ENCODE peak calls at places on chromosomes 5 and 9, in seven cellular contexts. O is breast epithelium, S is mucosa of descending colon, N is body of pancreas, K is mesendoderm, H is OCI-LY7, F is fibroblast of lung. U is an unnamed sample. For H3K4me1, the result is how much of the 10 kb centered on the place peaks cover.

GRCh38 chr5:150289551-150290390 is at the start of gene CAMK2A:
- DNase-seq in H (no peak), S (no peak), K (peak), F (no peak), O (no peak), N (no peak), U (no peak)

GRCh38 chr9:127333326-127334064 is 63.5 kb upstream of the SLC2A8 start:
- DNase-seq in N (no peak), O (no peak), S (no peak), F (peak), H (no peak), K (no peak), U (no peak)

GRCh38 chr9:4986291-4986690 is 1.2 kb downstream of the JAK2 start:
- DNase-seq in O (no peak), K (no peak), H (peak), N (no peak), F (peak), S (no peak), U (no peak)

GRCh38 chr5:61097465-61097864 is 64.8 kb downstream of the SMIM15 start:
- DNase-seq in O (no peak), S (no peak), F (no peak), N (no peak), K (no peak), H (no peak), U (no peak)

GRCh38 chr5:173498871-173499470 is 117.5 kb downstream of the BOD1 start:
- DNase-seq in H (no peak), N (no peak), O (no peak), F (no peak), S (no peak), K (peak), U (no peak)

GRCh38 chr5:69032009-69032408 is 61.8 kb upstream of the SLC30A5 start:
- DNase-seq in N (no peak), H (peak), K (no peak), O (no peak), S (no peak), F (no peak), U (no peak)

GRCh38 chr5:149549461-149550266 is 1.6 kb downstream of the CSNK1A1 start:
- DNase-seq in H (peak), F (peak), N (no peak), O (no peak), K (peak), S (peak), U (no peak)

GRCh38 chr5:129172561-129172960 is 78.0 kb downstream of the ISOC1 start:
- DNase-seq in S (no peak), F (peak), O (no peak), K (peak), N (no peak), H (no peak), U (no peak)

GRCh38 chr5:160260881-160261815 is 31.8 kb downstream of the FABP6 start:
- DNase-seq in S (peak), H (peak), O (no peak), N (no peak), F (peak), K (peak), U (no peak)

GRCh38 chr5:10140195-10140973 is 109.3 kb downstream of the ATPSCKMT start:
- DNase-seq in N (no peak), H (no peak), K (peak), F (peak), O (no peak), S (no peak), U (no peak)

GRCh38 chr5:147782053-147783028 is at the start of gene JAKMIP2:
- DNase-seq in H (peak), O (no peak), N (peak), F (peak), K (peak), S (peak), U (no peak)

GRCh38 chr5:164013077-164013670 is 507.8 kb downstream of the MAT2B start:
- DNase-seq in S (no peak), H (peak), K (peak), O (no peak), F (peak), N (peak), U (no peak)

GRCh38 chr5:12861891-12862290 is 957.6 kb upstream of the CTNND2 start:
- DNase-seq in K (peak), F (no peak), H (no peak), O (no peak), N (no peak), S (no peak), U (no peak)

GRCh38 chr5:93359296-93359957 is 221.6 kb downstream of the NR2F1-AS1 start:
- DNase-seq in S (no peak), F (peak), N (peak), H (no peak), K (peak), O (no peak), U (no peak)

GRCh38 chr5:634191-634590 is 22.1 kb downstream of the CEP72 start:
- DNase-seq in K (no peak), O (no peak), H (no peak), N (no peak), S (no peak), F (no peak), U (no peak)

GRCh38 chr9:113993838-113994540 is 84.1 kb downstream of the AMBP start:
- DNase-seq in F (peak), H (no peak), O (peak), K (no peak), N (peak), S (peak), U (peak)

GRCh38 chr5:54294097-54294667 is 16.2 kb downstream of the ARL15 start:
- DNase-seq in K (no peak), H (no peak), N (no peak), O (no peak), F (no peak), S (no peak), U (no peak)

GRCh38 chr5:124995451-124995850 is 249.0 kb upstream of the ZNF608 start:
- DNase-seq in N (no peak), O (no peak), H (no peak), S (no peak), F (peak), K (no peak), U (no peak)

GRCh38 chr5:114999176-114999575 is 170.5 kb downstream of the TRIM36 start:
- DNase-seq in S (no peak), F (no peak), K (no peak), N (no peak), H (no peak), O (no peak), U (no peak)

GRCh38 chr5:16776611-16777251 is 159.4 kb downstream of the MYO10 start:
- DNase-seq in H (no peak), F (peak), N (peak), O (peak), S (no peak), K (peak), U (no peak)

GRCh38 chr5:138542120-138542955 is 698 bp downstream of the ETF1 start:
- DNase-seq in N (peak), S (no peak), K (peak), F (no peak), H (peak), O (no peak), U (no peak)

GRCh38 chr5:132024789-132025402 is 13.4 kb upstream of the ACSL6 start:
- DNase-seq in F (no peak), O (no peak), S (no peak), H (no peak), N (no peak), K (peak), U (no peak)

GRCh38 chr9:110143969-110144545 is 63.9 kb downstream of the C9orf152 start:
- DNase-seq in O (no peak), S (no peak), H (peak), F (no peak), K (no peak), N (no peak), U (no peak)

GRCh38 chr5:88845081-88845697 is 37.8 kb downstream of the MEF2C start:
- DNase-seq in O (no peak), S (no peak), H (no peak), N (no peak), F (no peak), K (no peak), U (no peak)

GRCh38 chr9:138022121-138022741 is 144.6 kb downstream of the CACNA1B start:
- DNase-seq in K (peak), N (peak), O (no peak), S (no peak), H (no peak), F (no peak), U (no peak)

GRCh38 chr5:170225326-170226137 is 7.3 kb upstream of the C5orf58 start:
- DNase-seq in H (peak), N (peak), K (peak), F (peak), S (peak), O (peak), U (peak)

GRCh38 chr5:34923694-34924461 is 5.5 kb upstream of the DNAJC21 start:
- DNase-seq in N (peak), O (no peak), S (no peak), H (no peak), F (peak), K (peak), U (no peak)

GRCh38 chr5:96562614-96563013 is 99.6 kb upstream of the CAST start:
- DNase-seq in S (no peak), F (no peak), K (no peak), N (no peak), O (no peak), H (no peak), U (no peak)

GRCh38 chr9:109767814-109768213 is 12.2 kb upstream of the PALM2AKAP2 start:
- DNase-seq in S (no peak), O (no peak), F (no peak), K (no peak), H (no peak), N (no peak), U (no peak)

GRCh38 chr9:137387034-137387890 is 35.7 kb downstream of the EXD3 start:
- DNase-seq in K (no peak), N (no peak), F (no peak), H (no peak), O (no peak), S (no peak), U (no peak)

GRCh38 chr5:143833179-143833578 is 21.2 kb downstream of the HMHB1 start:
- DNase-seq in K (no peak), F (no peak), H (no peak), N (no peak), S (no peak), O (no peak), U (no peak)

DNA sequence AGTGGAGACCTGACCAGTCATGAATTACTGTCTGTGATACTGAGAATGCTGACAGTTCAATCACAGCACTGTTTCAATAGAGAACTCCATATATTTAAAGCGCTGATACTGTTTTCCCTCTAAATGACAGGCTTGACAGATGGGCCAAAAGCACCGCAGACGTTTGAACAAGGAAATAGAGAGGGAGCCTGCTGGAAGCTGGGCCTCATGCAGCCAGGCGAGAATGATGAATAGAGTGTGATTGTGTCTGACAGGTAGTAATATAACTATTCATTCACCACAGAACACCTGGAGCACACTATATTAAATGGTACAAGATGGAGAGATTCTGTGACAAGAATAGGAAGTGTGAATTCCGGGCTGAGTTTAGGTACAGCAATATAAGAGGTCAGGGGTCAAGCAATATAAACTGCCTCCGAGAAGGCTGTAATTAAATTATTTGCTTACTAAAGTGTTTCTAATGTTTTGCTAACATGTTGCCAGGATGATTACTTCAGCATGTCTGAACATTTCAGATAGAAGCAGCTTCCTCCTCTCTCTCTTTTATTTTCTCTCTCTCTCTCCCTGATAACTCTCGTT is 297.7 kb downstream of the CSNK1G3 start:
- DNase-seq in S (peak), N (peak), O (no peak), H (peak), K (no peak), F (no peak), U (no peak)
- H3K4me1 ChIP-seq in S (under half), N (under half), O (under half), H (under half), K (under half), F (under half), U (under half)

DNA sequence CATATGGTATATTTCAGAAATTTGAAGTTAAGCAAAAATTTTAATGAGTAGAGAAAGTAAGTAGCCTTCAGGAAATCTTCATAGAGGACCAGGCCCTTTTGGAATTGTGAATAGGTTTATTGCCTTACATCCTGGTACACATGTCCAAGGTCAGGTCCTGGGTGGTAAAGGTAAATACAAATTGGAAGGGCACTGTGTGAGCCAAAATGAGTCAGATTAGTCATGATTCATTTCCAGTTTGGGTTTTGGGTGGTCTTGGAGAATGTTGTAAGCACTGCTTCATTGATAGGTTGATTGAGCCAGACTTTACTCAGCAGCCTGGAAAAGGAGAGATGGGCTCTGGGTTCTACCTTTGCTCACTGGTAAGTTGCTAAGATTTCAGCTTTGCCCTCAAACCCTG is 82.5 kb upstream of the ZNF169 start:
- DNase-seq in N (no peak), K (no peak), O (no peak), H (no peak), F (no peak), S (no peak), U (no peak)
- H3K4me1 ChIP-seq in N (half or more), K (under half), O (under half), H (under half), F (under half), S (under half), U (half or more)

DNA sequence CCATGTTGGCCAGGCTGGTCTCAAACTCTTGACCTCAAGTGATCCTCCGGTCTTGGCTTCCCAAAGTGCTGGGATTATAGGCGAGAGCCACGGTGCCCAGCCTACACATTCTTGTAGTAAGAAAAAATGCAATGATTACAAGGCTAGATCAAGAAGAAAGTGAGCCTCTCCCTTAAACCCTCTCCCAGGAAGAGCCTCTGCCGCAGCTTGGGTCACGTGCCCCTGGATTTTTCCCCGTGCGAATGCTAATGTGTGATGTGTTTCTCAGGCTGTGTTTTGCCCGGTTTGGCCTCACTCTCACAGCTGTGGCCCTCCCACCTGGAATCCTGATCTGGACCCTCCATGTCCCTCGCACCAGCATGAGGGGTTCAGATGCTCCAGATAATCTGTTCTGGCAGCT is 6.9 kb downstream of the PLPP7 start:
- DNase-seq in N (no peak), S (no peak), H (no peak), F (no peak), K (no peak), O (no peak), U (no peak)
- H3K4me1 ChIP-seq in N (under half), S (under half), H (under half), F (under half), K (under half), O (under half), U (under half)

GRCh38 chr9:130126721-130127429 is 45.3 kb upstream of the NCS1 start:
- DNase-seq in K (no peak), N (no peak), S (no peak), H (no peak), F (no peak), O (no peak), U (no peak)
- H3K4me1 ChIP-seq in K (under half), N (under half), S (under half), H (under half), F (under half), O (under half), U (under half)

GRCh38 chr9:37085233-37085632 is 35.1 kb upstream of the ZCCHC7 start:
- DNase-seq in N (no peak), F (no peak), O (no peak), S (no peak), H (no peak), K (no peak), U (no peak)
- H3K4me1 ChIP-seq in N (under half), F (under half), O (under half), S (under half), H (under half), K (under half), U (under half)

DNA sequence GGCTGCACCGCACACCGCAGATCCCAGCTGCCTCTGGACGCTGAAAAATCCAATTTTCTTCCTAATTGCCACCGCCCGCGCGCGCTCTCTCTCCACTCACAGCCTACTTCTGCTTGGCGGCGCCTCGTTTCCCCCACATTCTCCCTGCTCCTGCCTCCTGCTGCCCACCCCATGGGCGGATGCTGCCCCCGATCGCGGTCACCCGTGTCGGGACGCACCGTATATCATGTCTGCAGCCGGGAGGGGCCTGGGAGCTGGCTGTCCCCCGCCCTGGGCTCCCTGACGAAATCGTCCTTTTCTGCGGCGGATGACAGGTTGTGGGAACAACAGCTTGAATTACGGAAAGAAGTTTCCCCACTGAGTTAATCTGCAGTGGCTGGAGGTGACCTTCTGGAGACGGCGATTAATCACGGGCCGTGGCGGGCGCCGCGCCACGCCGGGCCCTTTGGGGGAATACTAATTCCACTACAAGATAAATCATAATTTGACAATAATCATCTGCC is 36.3 kb upstream of the PSD2 start:
- DNase-seq in K (no peak), F (no peak), O (no peak), H (no peak), N (peak), S (no peak), U (no peak)
- H3K4me1 ChIP-seq in K (under half), F (under half), O (under half), H (under half), N (under half), S (under half), U (under half)

GRCh38 chr9:120893585-120893857 is 16.5 kb upstream of the PHF19 start:
- DNase-seq in S (no peak), N (no peak), F (peak), H (peak), K (no peak), O (no peak), U (no peak)
- H3K4me1 ChIP-seq in S (under half), N (under half), F (under half), H (half or more), K (under half), O (under half), U (under half)